ENCODE peak calls at places on chromosomes 7 and 10, in five cellular contexts. One of them, this sample, is unnamed.

GRCh38 chr10:126518186-126519080 is 130.2 kb upstream of the ADAM12 start:
- DNase-seq in fibroblast of pulmonary artery: no peak
- DNase-seq in BE2C: no peak
- DNase-seq in OCI-LY7: no peak
- DNase-seq in HFF-Myc: no peak
- DNase-seq in this sample: peak; percentile 16

GRCh38 chr7:142703655-142704310 is 45.5 kb upstream of the PRSS1 start:
- DNase-seq in OCI-LY7: no peak
- DNase-seq in BE2C: no peak
- DNase-seq in fibroblast of pulmonary artery: no peak
- DNase-seq in HFF-Myc: no peak
- DNase-seq in this sample: no peak

GRCh38 chr7:136998495-136998894 is 130.0 kb downstream of the CHRM2 start:
- DNase-seq in OCI-LY7: no peak
- DNase-seq in HFF-Myc: no peak
- DNase-seq in fibroblast of pulmonary artery: peak; percentile 15
- DNase-seq in BE2C: no peak
- DNase-seq in this sample: no peak

GRCh38 chr7:25832456-25832855 is 319.5 kb upstream of the NFE2L3 start:
- DNase-seq in fibroblast of pulmonary artery: peak; percentile 39
- DNase-seq in OCI-LY7: no peak
- DNase-seq in BE2C: no peak
- DNase-seq in HFF-Myc: no peak
- DNase-seq in this sample: no peak

GRCh38 chr10:107733731-107734130 is 569.2 kb upstream of the SORCS1 start:
- DNase-seq in OCI-LY7: no peak
- DNase-seq in BE2C: no peak
- DNase-seq in HFF-Myc: no peak
- DNase-seq in fibroblast of pulmonary artery: no peak
- DNase-seq in this sample: no peak

GRCh38 chr7:157674027-157674714 is 337.4 kb downstream of the DNAJB6 start:
- DNase-seq in BE2C: no peak
- DNase-seq in OCI-LY7: no peak
- DNase-seq in fibroblast of pulmonary artery: no peak
- DNase-seq in HFF-Myc: no peak
- DNase-seq in this sample: no peak

GRCh38 chr10:30063098-30063497 is 3.7 kb upstream of the JCAD start:
- DNase-seq in HFF-Myc: peak; percentile 61
- DNase-seq in OCI-LY7: no peak
- DNase-seq in BE2C: no peak
- DNase-seq in fibroblast of pulmonary artery: peak; percentile 64
- DNase-seq in this sample: no peak

GRCh38 chr10:29947701-29948060 is 111.7 kb downstream of the JCAD start:
- DNase-seq in OCI-LY7: no peak
- DNase-seq in BE2C: no peak
- DNase-seq in fibroblast of pulmonary artery: no peak
- DNase-seq in HFF-Myc: no peak
- DNase-seq in this sample: peak; percentile 49

GRCh38 chr7:39091774-39092173 is 114.1 kb downstream of the POU6F2 start:
- DNase-seq in fibroblast of pulmonary artery: no peak
- DNase-seq in OCI-LY7: no peak
- DNase-seq in HFF-Myc: no peak
- DNase-seq in BE2C: no peak
- DNase-seq in this sample: no peak

GRCh38 chr10:49688920-49689319 is 9.5 kb downstream of the C10orf53 start:
- DNase-seq in fibroblast of pulmonary artery: no peak
- DNase-seq in HFF-Myc: no peak
- DNase-seq in BE2C: no peak
- DNase-seq in OCI-LY7: no peak
- DNase-seq in this sample: peak; percentile 27

GRCh38 chr10:74589226-74589673 is 237.2 kb upstream of the KAT6B start:
- DNase-seq in OCI-LY7: peak; percentile 80
- DNase-seq in fibroblast of pulmonary artery: peak; percentile 100
- DNase-seq in BE2C: peak; percentile 92
- DNase-seq in HFF-Myc: peak; percentile 98
- DNase-seq in this sample: peak; percentile 61

GRCh38 chr7:120131096-120131839 is 141.7 kb upstream of the KCND2 start:
- DNase-seq in OCI-LY7: no peak
- DNase-seq in BE2C: no peak
- DNase-seq in fibroblast of pulmonary artery: no peak
- DNase-seq in HFF-Myc: no peak
- DNase-seq in this sample: no peak

GRCh38 chr7:134289423-134289822 is 27.3 kb downstream of the SLC35B4 start:
- DNase-seq in fibroblast of pulmonary artery: no peak
- DNase-seq in BE2C: no peak
- DNase-seq in HFF-Myc: no peak
- DNase-seq in OCI-LY7: no peak
- DNase-seq in this sample: no peak

GRCh38 chr10:26216949-26217395 is 398 bp downstream of the GAD2 start:
- DNase-seq in HFF-Myc: no peak
- DNase-seq in BE2C: no peak
- DNase-seq in fibroblast of pulmonary artery: no peak
- DNase-seq in OCI-LY7: no peak
- DNase-seq in this sample: no peak

GRCh38 chr10:88538038-88538437 is 45.1 kb downstream of the RNLS start:
- DNase-seq in OCI-LY7: no peak
- DNase-seq in BE2C: no peak
- DNase-seq in HFF-Myc: no peak
- DNase-seq in fibroblast of pulmonary artery: peak; percentile 94
- DNase-seq in this sample: no peak

GRCh38 chr10:4982764-4983226 is 19.6 kb downstream of the AKR1C1 start:
- DNase-seq in BE2C: no peak
- DNase-seq in HFF-Myc: no peak
- DNase-seq in fibroblast of pulmonary artery: peak; percentile 13
- DNase-seq in OCI-LY7: no peak
- DNase-seq in this sample: peak; percentile 57

GRCh38 chr10:71963756-71964668 is at the start of gene CHST3:
- DNase-seq in fibroblast of pulmonary artery: peak; percentile 67
- DNase-seq in HFF-Myc: no peak
- DNase-seq in OCI-LY7: no peak
- DNase-seq in BE2C: peak; percentile 62
- DNase-seq in this sample: peak; percentile 59
- TF ChIP-seq CTCF in fibroblast of pulmonary artery: no peak
- TF ChIP-seq CTCF in HFF-Myc: no peak
- TF ChIP-seq CTCF in OCI-LY7: no peak
- TF ChIP-seq CTCF in BE2C: no peak
- TF ChIP-seq CTCF in this sample: no peak

GRCh38 chr10:11443468-11444147 is 167.8 kb downstream of the USP6NL start:
- DNase-seq in OCI-LY7: no peak
- DNase-seq in HFF-Myc: no peak
- DNase-seq in fibroblast of pulmonary artery: no peak
- DNase-seq in BE2C: no peak
- DNase-seq in this sample: no peak

GRCh38 chr10:11446895-11447294 is 164.6 kb downstream of the USP6NL start:
- DNase-seq in OCI-LY7: no peak
- DNase-seq in BE2C: no peak
- DNase-seq in HFF-Myc: no peak
- DNase-seq in fibroblast of pulmonary artery: no peak
- DNase-seq in this sample: no peak

GRCh38 chr10:11446133-11446532 is 165.3 kb downstream of the USP6NL start:
- DNase-seq in HFF-Myc: no peak
- DNase-seq in fibroblast of pulmonary artery: no peak
- DNase-seq in BE2C: no peak
- DNase-seq in OCI-LY7: no peak
- DNase-seq in this sample: no peak

GRCh38 chr10:11444148-11444516 is 167.3 kb downstream of the USP6NL start:
- DNase-seq in OCI-LY7: no peak
- DNase-seq in HFF-Myc: no peak
- DNase-seq in fibroblast of pulmonary artery: no peak
- DNase-seq in BE2C: no peak
- DNase-seq in this sample: no peak

DNA sequence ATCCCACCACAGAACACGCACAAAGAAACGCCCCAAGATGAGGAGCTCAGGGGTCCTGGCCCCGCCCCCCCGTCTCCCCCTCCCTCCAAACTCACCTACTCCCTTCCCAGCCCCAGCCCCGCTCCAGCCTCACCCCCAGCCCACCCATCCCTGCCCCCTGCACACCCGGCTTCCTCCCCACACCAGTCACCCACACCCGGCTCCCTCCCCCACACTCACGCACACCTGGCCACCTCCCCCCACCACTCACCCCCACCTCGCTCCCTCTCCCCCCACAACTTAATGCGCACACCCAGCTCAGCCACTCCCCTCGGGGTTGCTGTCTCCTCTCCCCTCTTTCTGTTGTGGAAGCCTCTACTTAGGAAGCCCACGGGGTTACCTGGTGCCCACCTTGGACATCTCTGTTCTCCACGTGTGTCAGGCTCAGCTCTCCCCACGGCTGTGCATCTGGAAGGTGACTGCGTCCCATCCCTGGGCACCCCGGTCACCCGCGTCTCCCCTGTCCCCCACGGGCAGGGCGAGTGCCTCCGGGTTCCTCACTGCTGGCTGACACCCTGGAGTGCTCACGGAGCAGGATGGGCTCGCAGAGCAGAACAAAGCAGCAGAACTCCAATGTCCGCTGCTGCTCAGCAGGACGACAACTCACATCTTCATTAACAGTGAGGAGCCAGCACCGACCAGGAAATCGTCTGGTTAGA is 166.8 kb downstream of the USP6NL start:
- DNase-seq in fibroblast of pulmonary artery: no peak
- DNase-seq in BE2C: no peak
- DNase-seq in HFF-Myc: no peak
- DNase-seq in OCI-LY7: no peak
- DNase-seq in this sample: no peak
- H3K4me3 ChIP-seq in fibroblast of pulmonary artery: no peak overlapping the region
- H3K4me3 ChIP-seq in BE2C: no peak overlapping the region
- H3K4me3 ChIP-seq in HFF-Myc: no peak overlapping the region
- H3K4me3 ChIP-seq in OCI-LY7: no peak overlapping the region
- H3K4me3 ChIP-seq in this sample: no peak overlapping the region

GRCh38 chr10:73410897-73411296 is 3.0 kb downstream of the ANXA7 start:
- DNase-seq in OCI-LY7: no peak
- DNase-seq in BE2C: no peak
- DNase-seq in HFF-Myc: no peak
- DNase-seq in fibroblast of pulmonary artery: no peak
- DNase-seq in this sample: no peak

GRCh38 chr10:73413108-73413527 is 740 bp downstream of the ANXA7 start:
- DNase-seq in HFF-Myc: no peak
- DNase-seq in OCI-LY7: peak; percentile 65
- DNase-seq in BE2C: peak; percentile 22
- DNase-seq in fibroblast of pulmonary artery: no peak
- DNase-seq in this sample: peak; percentile 41

GRCh38 chr10:73414230-73414981 is 548 bp upstream of the ANXA7 start:
- DNase-seq in HFF-Myc: no peak
- DNase-seq in fibroblast of pulmonary artery: no peak
- DNase-seq in OCI-LY7: no peak
- DNase-seq in BE2C: no peak
- DNase-seq in this sample: peak; percentile 84

GRCh38 chr10:73416571-73416970 is 2.7 kb upstream of the ANXA7 start:
- DNase-seq in HFF-Myc: no peak
- DNase-seq in OCI-LY7: no peak
- DNase-seq in fibroblast of pulmonary artery: no peak
- DNase-seq in BE2C: no peak
- DNase-seq in this sample: no peak

DNA sequence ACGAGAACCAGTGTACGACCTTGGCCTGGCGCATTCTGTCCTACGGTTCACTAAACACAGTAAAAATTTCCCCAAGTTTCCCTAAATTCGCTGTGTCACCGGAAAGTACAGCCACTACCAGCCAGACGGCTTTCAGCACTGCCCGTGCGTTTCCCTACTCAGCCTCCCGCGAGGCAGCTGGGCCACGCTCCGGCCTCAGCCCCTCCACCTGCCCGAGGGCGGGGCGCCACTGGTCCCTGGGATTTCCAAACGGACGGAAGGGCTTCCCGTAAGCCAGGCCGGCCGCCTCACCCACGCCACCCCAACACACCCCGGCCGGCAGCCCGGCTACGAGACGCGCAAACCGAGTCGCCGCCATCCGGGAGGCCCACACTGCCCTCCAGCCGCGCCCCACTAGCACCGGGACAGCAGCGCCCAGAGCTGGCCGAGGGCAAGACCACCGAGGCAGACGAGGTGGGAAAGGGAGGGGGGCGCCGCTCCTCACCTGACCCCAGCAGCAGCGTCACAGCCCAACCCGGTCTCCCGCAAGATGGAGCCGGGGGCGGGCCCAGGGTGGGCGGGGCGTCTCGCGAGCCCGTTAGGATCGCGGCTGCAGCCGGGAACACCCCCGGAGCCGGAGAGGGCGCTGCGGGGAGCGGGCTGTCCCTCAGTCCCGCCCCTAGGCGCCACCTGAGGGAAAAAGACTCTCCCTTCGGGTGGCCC is at the start of gene ANXA7:
- DNase-seq in OCI-LY7: peak; percentile 92
- DNase-seq in HFF-Myc: no peak
- DNase-seq in BE2C: peak; percentile 96
- DNase-seq in fibroblast of pulmonary artery: peak; percentile 81
- DNase-seq in this sample: peak; percentile 91
- TF ChIP-seq CTCF in OCI-LY7: no peak
- TF ChIP-seq CTCF in HFF-Myc: no peak
- TF ChIP-seq CTCF in BE2C: no peak
- TF ChIP-seq CTCF in fibroblast of pulmonary artery: peak; percentile 11
- TF ChIP-seq CTCF in this sample: no peak

DNA sequence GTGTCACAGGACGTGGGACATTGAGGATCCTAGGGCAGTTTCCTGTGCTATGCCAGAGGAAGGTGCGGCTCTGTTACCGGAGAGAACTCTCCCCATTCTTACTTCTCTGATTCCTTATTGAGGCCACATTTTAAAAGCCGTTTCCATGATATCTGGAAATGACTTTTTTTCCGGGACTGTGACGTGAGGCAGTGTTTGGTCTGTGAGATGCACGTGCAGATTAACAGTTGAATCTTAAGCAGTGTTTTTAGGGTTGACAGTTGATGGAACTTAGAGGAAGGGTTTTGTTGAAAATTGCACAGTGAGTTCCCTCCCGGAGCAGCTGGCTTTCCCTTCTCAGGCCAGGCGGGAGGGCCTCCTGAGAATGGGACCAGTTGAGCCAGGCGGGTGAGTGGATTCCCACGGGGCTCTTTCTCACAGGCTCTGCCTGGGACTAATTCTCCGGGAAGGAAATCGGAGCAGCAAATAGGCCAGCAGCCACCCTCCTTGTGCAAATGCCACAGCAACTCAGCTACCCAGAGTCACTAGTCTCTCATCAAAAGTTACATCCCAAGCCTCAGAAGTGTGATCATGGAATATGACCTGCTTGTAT is 125.3 kb downstream of the TACC2 start:
- DNase-seq in fibroblast of pulmonary artery: no peak
- DNase-seq in HFF-Myc: no peak
- DNase-seq in OCI-LY7: no peak
- DNase-seq in BE2C: peak; percentile 27
- DNase-seq in this sample: no peak
- H3K4me3 ChIP-seq in fibroblast of pulmonary artery: peak overlapping the region; percentile 76
- H3K4me3 ChIP-seq in HFF-Myc: peak overlapping the region; percentile 83
- H3K4me3 ChIP-seq in OCI-LY7: no peak overlapping the region
- H3K4me3 ChIP-seq in BE2C: peak overlapping the region; percentile 77
- H3K4me3 ChIP-seq in this sample: peak overlapping the region; percentile 64

GRCh38 chr10:109741712-109742111 is 181.6 kb downstream of the XPNPEP1 start:
- DNase-seq in HFF-Myc: no peak
- DNase-seq in fibroblast of pulmonary artery: no peak
- DNase-seq in OCI-LY7: no peak
- DNase-seq in BE2C: no peak
- DNase-seq in this sample: no peak
- TF ChIP-seq CTCF in HFF-Myc: no peak
- TF ChIP-seq CTCF in fibroblast of pulmonary artery: no peak
- TF ChIP-seq CTCF in OCI-LY7: no peak
- TF ChIP-seq CTCF in BE2C: no peak
- TF ChIP-seq CTCF in this sample: no peak

This sample was measured in epithelial cell of esophagus.